ENCODE peak calls at places on chromosome 9, in eight cellular contexts. P is cardiac muscle cell; X is A549; H is NCI-H1417; O is GM12865; E is CD8-positive, alpha-beta memory T cell; D is NCI-H345; V is pancreas. J is an unnamed sample.
A peak's percentile ranks its signal among the peaks of the same experiment; 100 is the strongest.

GRCh38 chr9:120929392-120929791 is 2.8 kb upstream of the TRAF1 start:
- DNase-seq in P (no peak), O (no peak), D (no peak), H (no peak), E (no peak), V (no peak), X (no peak), J (no peak)

GRCh38 chr9:136956604-136957003 is 4.5 kb downstream of the LCN12 start:
- DNase-seq in O (no peak), P (no peak), D (no peak), X (no peak), E (no peak), V (no peak), H (no peak), J (no peak)

GRCh38 chr9:15135167-15135792 is 171.7 kb downstream of the TTC39B start:
- DNase-seq in X (peak; percentile 72), H (peak; percentile 44), V (peak; percentile 24), E (peak; percentile 33), O (peak; percentile 63), P (peak; percentile 86), D (peak; percentile 76), J (peak; percentile 77)

GRCh38 chr9:136333045-136333444 is 5.7 kb downstream of the GPSM1 start:
- DNase-seq in D (no peak), V (peak; percentile 29), P (no peak), H (no peak), E (no peak), O (no peak), X (no peak), J (no peak)

GRCh38 chr9:96418920-96419690 is 935 bp upstream of the ZNF367 start:
- DNase-seq in P (peak; percentile 78), V (peak; percentile 72), E (peak; percentile 62), D (peak; percentile 82), H (peak; percentile 97), O (peak; percentile 88), X (peak; percentile 80), J (peak; percentile 61)

GRCh38 chr9:75233011-75233410 is 144.7 kb downstream of the OSTF1 start:
- DNase-seq in E (no peak), O (no peak), H (no peak), X (no peak), P (no peak), D (no peak), V (no peak), J (no peak)

GRCh38 chr9:20242767-20243166 is 379.5 kb downstream of the MLLT3 start:
- DNase-seq in O (peak; percentile 87), V (no peak), P (no peak), E (peak; percentile 45), H (no peak), D (no peak), X (no peak), J (no peak)

GRCh38 chr9:122042056-122042455 is 51.1 kb downstream of the TTLL11 start:
- DNase-seq in O (no peak), P (no peak), H (no peak), D (no peak), E (no peak), V (no peak), X (no peak), J (no peak)

GRCh38 chr9:107178302-107178701 is 104.8 kb upstream of the RAD23B start:
- DNase-seq in P (no peak), V (no peak), E (no peak), O (no peak), X (no peak), H (no peak), D (no peak), J (no peak)

GRCh38 chr9:22170162-22170932 is 161.2 kb upstream of the CDKN2B start:
- DNase-seq in O (no peak), P (no peak), V (no peak), D (no peak), H (no peak), E (no peak), X (peak; percentile 82), J (no peak)

GRCh38 chr9:87434341-87434740 is 63.3 kb upstream of the DAPK1 start:
- DNase-seq in X (no peak), E (no peak), O (no peak), P (no peak), H (no peak), D (no peak), V (no peak), J (no peak)

GRCh38 chr9:120931278-120932085 is 4.9 kb upstream of the TRAF1 start:
- DNase-seq in E (peak; percentile 80), O (peak; percentile 95), D (no peak), P (no peak), H (no peak), X (no peak), V (no peak), J (no peak)

GRCh38 chr9:116791314-116791713 is 104.2 kb downstream of the TRIM32 start:
- DNase-seq in E (no peak), X (no peak), V (no peak), O (no peak), P (no peak), D (no peak), H (peak; percentile 65), J (peak; percentile 67)

GRCh38 chr9:127878001-127878651 is 651 bp upstream of the AK1 start:
- DNase-seq in E (no peak), O (no peak), X (no peak), D (no peak), V (no peak), P (peak; percentile 54), H (peak; percentile 30), J (no peak)

GRCh38 chr9:129336130-129336528 is 158.1 kb upstream of the IER5L start:
- DNase-seq in X (no peak), P (no peak), O (no peak), E (no peak), V (no peak), H (no peak), D (no peak), J (no peak)

GRCh38 chr9:757246-757881 is 84.1 kb upstream of the DMRT1 start:
- DNase-seq in X (peak; percentile 60), O (peak; percentile 46), V (peak; percentile 26), D (peak; percentile 18), H (peak; percentile 1), E (no peak), P (peak; percentile 64), J (no peak)

GRCh38 chr9:86511614-86512360 is 157.6 kb upstream of the TUT7 start:
- DNase-seq in H (peak; percentile 42), P (no peak), D (no peak), V (no peak), X (no peak), O (no peak), E (no peak), J (peak; percentile 29)

J was measured in NCI-H1436.